ENCODE peak calls at places on chromosomes 6 and 20, in ten cellular contexts. D is prostate gland; E is cardiac muscle cell; Q is NB4; V is epithelial cell of esophagus; J is colonic mucosa; S is mesenchymal stem cell; F is fibroblast of pulmonary artery; O is CD8-positive, alpha-beta T cell; Y is left ventricle myocardium inferior. A is an unnamed sample.

GRCh38 chr6:157838718-157839430 is 15.8 kb downstream of the SNX9 start:
- DNase-seq in D (no peak), E (no peak), Q (no peak), V (peak), J (no peak), S (no peak), F (no peak), O (no peak), Y (no peak), A (no peak)

GRCh38 chr20:41173791-41174341 is 36.5 kb downstream of the PLCG1 start:
- DNase-seq in D (peak), E (no peak), Q (no peak), V (no peak), J (peak), S (no peak), F (no peak), O (no peak), Y (no peak), A (no peak)

GRCh38 chr6:23055523-23055922 is 486.2 kb downstream of the HDGFL1 start:
- DNase-seq in D (no peak), E (no peak), Q (no peak), V (no peak), J (no peak), S (no peak), F (peak), O (no peak), Y (no peak), A (no peak)

GRCh38 chr20:57682184-57683038 is 27.4 kb downstream of the PMEPA1 start:
- DNase-seq in D (no peak), E (no peak), Q (no peak), V (no peak), J (no peak), S (no peak), F (no peak), O (no peak), Y (no peak), A (no peak)

GRCh38 chr6:1325471-1326309 is 13.8 kb downstream of the FOXQ1 start:
- DNase-seq in D (no peak), E (peak), Q (peak), V (peak), J (no peak), S (peak), F (peak), O (no peak), Y (no peak), A (no peak)

GRCh38 chr6:112571886-112572285 is 224.8 kb downstream of the RFPL4B start:
- DNase-seq in D (no peak), E (no peak), Q (no peak), V (peak), J (no peak), S (no peak), F (peak), O (no peak), Y (no peak), A (no peak)

GRCh38 chr6:151330130-151330715 is 61.1 kb downstream of the ZBTB2 start:
- DNase-seq in D (no peak), E (peak), Q (no peak), V (no peak), J (no peak), S (peak), F (peak), O (no peak), Y (no peak), A (no peak)

GRCh38 chr20:25006431-25007167 is 14.0 kb upstream of the APMAP start:
- DNase-seq in D (no peak), E (no peak), Q (no peak), V (no peak), J (peak), S (no peak), F (no peak), O (no peak), Y (no peak), A (no peak)

GRCh38 chr6:14707971-14708465 is 537.9 kb upstream of the JARID2 start:
- DNase-seq in D (no peak), E (no peak), Q (no peak), V (no peak), J (no peak), S (no peak), F (peak), O (no peak), Y (no peak), A (no peak)

GRCh38 chr20:2421247-2421646 is 40.5 kb downstream of the TGM6 start:
- DNase-seq in D (no peak), E (peak), Q (no peak), V (peak), J (no peak), S (no peak), F (peak), O (no peak), Y (no peak), A (no peak)

GRCh38 chr6:133873538-133873937 is 15.4 kb upstream of the TCF21 start:
- DNase-seq in D (no peak), E (no peak), Q (no peak), V (no peak), J (no peak), S (no peak), F (no peak), O (no peak), Y (no peak), A (no peak)

GRCh38 chr20:2752631-2753455 is 47.6 kb downstream of the CPXM1 start:
- DNase-seq in D (no peak), E (peak), Q (peak), V (peak), J (peak), S (peak), F (peak), O (peak), Y (no peak), A (peak)

GRCh38 chr6:18154507-18155272 is at the start of gene TPMT:
- DNase-seq in D (peak), E (no peak), Q (no peak), V (peak), J (peak), S (no peak), F (no peak), O (no peak), Y (no peak), A (no peak)

GRCh38 chr6:149888113-149888512 is 9.8 kb downstream of the RAET1E start:
- DNase-seq in D (no peak), E (no peak), Q (no peak), V (peak), J (peak), S (no peak), F (no peak), O (no peak), Y (no peak), A (no peak)

GRCh38 chr6:119310486-119311036 is 39.0 kb downstream of the MAN1A1 start:
- DNase-seq in D (no peak), E (peak), Q (no peak), V (peak), J (no peak), S (peak), F (peak), O (no peak), Y (no peak), A (no peak)

GRCh38 chr6:79927758-79928157 is 19.6 kb downstream of the ELOVL4 start:
- DNase-seq in D (no peak), E (no peak), Q (no peak), V (no peak), J (no peak), S (no peak), F (no peak), O (no peak), Y (no peak), A (no peak)

GRCh38 chr6:113694278-113695077 is 162.7 kb upstream of the MARCKS start:
- DNase-seq in D (no peak), E (peak), Q (peak), V (peak), J (no peak), S (peak), F (no peak), O (no peak), Y (no peak), A (no peak)

GRCh38 chr20:49505518-49505917 is 23.1 kb upstream of the KCNB1 start:
- DNase-seq in D (no peak), E (peak), Q (peak), V (no peak), J (no peak), S (peak), F (peak), O (no peak), Y (no peak), A (no peak)

GRCh38 chr6:1820165-1820564 is 210.4 kb downstream of the FOXC1 start:
- DNase-seq in D (no peak), E (peak), Q (no peak), V (no peak), J (no peak), S (no peak), F (peak), O (no peak), Y (no peak), A (no peak)

GRCh38 chr6:3075522-3076113 is 7.3 kb downstream of the RIPK1 start:
- DNase-seq in D (no peak), E (peak), Q (peak), V (no peak), J (no peak), S (peak), F (no peak), O (no peak), Y (no peak), A (no peak)

GRCh38 chr20:10551732-10552724 is 116.9 kb downstream of the SLX4IP start:
- DNase-seq in D (no peak), E (peak), Q (peak), V (no peak), J (no peak), S (peak), F (peak), O (no peak), Y (no peak), A (no peak)

GRCh38 chr20:51624157-51624731 is 81.7 kb upstream of the NFATC2 start:
- DNase-seq in D (peak), E (peak), Q (peak), V (peak), J (peak), S (peak), F (peak), O (peak), Y (peak), A (peak)

GRCh38 chr6:122829456-122829855 is 40.4 kb downstream of the SMPDL3A start:
- DNase-seq in D (no peak), E (no peak), Q (no peak), V (no peak), J (no peak), S (no peak), F (no peak), O (no peak), Y (no peak), A (no peak)

GRCh38 chr20:48238326-48238725 is 453.0 kb upstream of the SULF2 start:
- DNase-seq in D (no peak), E (peak), Q (no peak), V (peak), J (no peak), S (peak), F (peak), O (no peak), Y (no peak), A (no peak)

GRCh38 chr6:55874309-55874708 is 1.1 kb downstream of the BMP5 start:
- DNase-seq in D (no peak), E (no peak), Q (no peak), V (no peak), J (no peak), S (no peak), F (no peak), O (no peak), Y (no peak), A (no peak)

GRCh38 chr20:33604084-33604990 is 57.8 kb upstream of the C20orf144 start:
- DNase-seq in D (no peak), E (no peak), Q (no peak), V (no peak), J (no peak), S (no peak), F (no peak), O (no peak), Y (no peak), A (no peak)

GRCh38 chr6:33140556-33140955 is 51.7 kb downstream of the COL11A2 start:
- DNase-seq in D (no peak), E (no peak), Q (no peak), V (no peak), J (no peak), S (no peak), F (no peak), O (no peak), Y (no peak), A (no peak)

GRCh38 chr6:29720863-29721262 is 2.4 kb upstream of the HLA-F start:
- DNase-seq in D (no peak), E (no peak), Q (no peak), V (peak), J (no peak), S (no peak), F (no peak), O (peak), Y (no peak), A (no peak)

GRCh38 chr20:62805711-62806382 is 1.2 kb downstream of the OGFR start:
- DNase-seq in D (no peak), E (no peak), Q (peak), V (no peak), J (no peak), S (peak), F (no peak), O (no peak), Y (no peak), A (no peak)

GRCh38 chr6:56793938-56794337 is 151.2 kb upstream of the DST start:
- DNase-seq in D (no peak), E (no peak), Q (no peak), V (no peak), J (no peak), S (no peak), F (no peak), O (no peak), Y (no peak), A (no peak)

GRCh38 chr6:73394577-73395354 is at the start of gene DDX43:
- DNase-seq in D (peak), E (peak), Q (no peak), V (peak), J (peak), S (no peak), F (peak), O (peak), Y (peak), A (no peak)

GRCh38 chr6:15247750-15248450 is 2.0 kb downstream of the JARID2 start:
- DNase-seq in D (peak), E (peak), Q (peak), V (peak), J (peak), S (peak), F (peak), O (peak), Y (peak), A (peak)

GRCh38 chr20:5864873-5865582 is 85.3 kb downstream of the TRMT6 start:
- DNase-seq in D (no peak), E (peak), Q (peak), V (peak), J (no peak), S (peak), F (peak), O (no peak), Y (no peak), A (no peak)

GRCh38 chr6:131949909-131950766 is 1.0 kb downstream of the CCN2 start:
- DNase-seq in D (peak), E (peak), Q (no peak), V (peak), J (peak), S (peak), F (peak), O (no peak), Y (peak), A (no peak)

GRCh38 chr6:146029573-146030184 is 817 bp downstream of the GRM1 start:
- DNase-seq in D (no peak), E (no peak), Q (no peak), V (no peak), J (no peak), S (no peak), F (no peak), O (no peak), Y (no peak), A (no peak)

GRCh38 chr6:124434416-124434815 is 527.8 kb upstream of the RNF217 start:
- DNase-seq in D (no peak), E (no peak), Q (no peak), V (no peak), J (no peak), S (no peak), F (peak), O (no peak), Y (no peak), A (no peak)
- H3K4me3 ChIP-seq in D (no peak), E (no peak), Q (no peak), V (no peak), J (no peak), S (no peak), F (no peak), O (no peak), Y (no peak), A (no peak)

DNA sequence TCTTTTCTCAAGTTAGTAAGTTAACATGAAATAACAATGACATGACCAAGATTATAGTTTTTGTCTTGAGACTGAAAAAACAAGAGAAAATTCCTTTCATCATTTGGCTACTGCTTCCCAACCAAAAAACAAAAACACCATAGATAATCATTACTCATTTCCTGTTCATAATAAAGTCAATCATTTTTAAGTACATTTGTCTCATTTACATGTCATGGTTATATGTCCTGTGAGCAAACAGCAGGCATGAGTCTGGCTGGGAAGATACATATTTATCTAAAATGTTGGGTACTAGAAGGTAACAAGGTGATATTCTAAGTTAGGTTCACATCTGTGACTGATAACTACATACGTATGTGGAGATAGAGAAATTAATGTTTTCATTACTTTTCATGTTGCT is 180.5 kb downstream of the ISM1 start:
- DNase-seq in D (no peak), E (no peak), Q (no peak), V (no peak), J (no peak), S (no peak), F (peak), O (no peak), Y (no peak), A (no peak)
- H3K4me3 ChIP-seq in D (no peak), E (no peak), Q (no peak), V (no peak), J (no peak), S (no peak), F (no peak), O (no peak), Y (no peak), A (no peak)

GRCh38 chr6:141641406-141641805 is 491.3 kb upstream of the GJE1 start:
- DNase-seq in D (no peak), E (no peak), Q (no peak), V (no peak), J (no peak), S (no peak), F (no peak), O (no peak), Y (no peak), A (no peak)
- H3K4me3 ChIP-seq in D (no peak), E (no peak), Q (no peak), V (no peak), J (no peak), S (no peak), F (no peak), O (no peak), Y (no peak), A (no peak)

DNA sequence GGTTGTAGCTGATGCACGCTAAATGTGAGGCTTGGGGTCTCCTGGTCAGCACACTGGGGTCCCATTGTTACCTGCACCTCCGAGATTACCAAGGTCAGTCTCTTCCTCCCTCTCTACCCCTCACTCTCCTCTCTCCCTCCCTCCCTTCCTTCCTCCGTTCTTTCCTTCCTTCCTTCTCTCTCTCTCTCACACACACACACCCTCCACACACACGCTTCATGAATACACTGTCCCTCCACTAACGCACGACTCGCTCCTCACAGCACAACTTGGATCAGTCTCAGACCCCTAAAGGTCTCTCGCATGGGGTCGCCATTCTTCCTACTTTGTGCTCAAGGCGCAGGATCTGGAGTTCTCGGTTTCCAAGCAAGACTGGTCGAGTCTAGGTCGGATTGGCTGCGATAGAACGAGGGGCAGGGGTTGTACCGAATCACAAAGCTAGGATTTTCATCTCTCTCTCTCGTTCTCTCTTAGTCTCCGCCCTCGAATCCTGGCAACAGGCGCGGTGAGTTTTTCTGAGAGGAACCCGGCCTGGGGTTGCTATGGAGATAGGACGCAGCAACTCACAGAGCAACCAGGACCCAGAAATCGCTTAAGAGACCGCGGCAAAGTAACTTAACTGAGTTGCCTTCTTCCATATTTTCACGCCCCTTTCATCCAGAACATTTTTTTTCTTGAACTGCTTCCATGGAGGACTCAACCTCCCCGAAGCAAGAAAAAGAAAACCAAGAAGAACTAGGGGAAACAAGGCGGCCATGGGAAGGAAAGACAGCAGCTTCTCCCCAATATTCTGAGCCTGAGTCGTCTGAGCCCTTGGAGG is at the start of gene RSPH4A:
- DNase-seq in D (peak), E (peak), Q (peak), V (peak), J (peak), S (peak), F (peak), O (peak), Y (peak), A (peak)
- H3K4me3 ChIP-seq in D (peak), E (peak), Q (peak), V (peak), J (peak), S (peak), F (peak), O (peak), Y (peak), A (peak)

GRCh38 chr20:50548396-50548795 is 38.2 kb downstream of the PTPN1 start:
- DNase-seq in D (no peak), E (no peak), Q (no peak), V (peak), J (no peak), S (no peak), F (no peak), O (no peak), Y (no peak), A (no peak)
- H3K4me3 ChIP-seq in D (no peak), E (no peak), Q (no peak), V (no peak), J (no peak), S (no peak), F (no peak), O (no peak), Y (no peak), A (no peak)